ENCODE peak calls at places on chromosomes 11 and 22, in eight cellular contexts. One of them, this sample, is unnamed. For H3K9me3 and H3K36me3, the result is how much of the 10 kb centered on the place peaks cover.

GRCh38 chr22:38317995-38318715 is 922 bp upstream of the CSNK1E start:
- DNase-seq in CD8-positive, alpha-beta memory T cell: no peak
- DNase-seq in right atrium auricular region: peak
- DNase-seq in sigmoid colon: peak
- DNase-seq in thoracic aorta: peak
- DNase-seq in OCI-LY7: no peak
- DNase-seq in WERI-Rb-1: peak
- DNase-seq in pancreas: no peak
- DNase-seq in this sample: peak

GRCh38 chr11:92920295-92920694 is 49.2 kb upstream of the MTNR1B start:
- DNase-seq in CD8-positive, alpha-beta memory T cell: no peak
- DNase-seq in pancreas: no peak
- DNase-seq in right atrium auricular region: no peak
- DNase-seq in thoracic aorta: no peak
- DNase-seq in WERI-Rb-1: no peak
- DNase-seq in OCI-LY7: no peak
- DNase-seq in sigmoid colon: no peak
- DNase-seq in this sample: no peak

GRCh38 chr11:30143098-30143705 is 87.6 kb upstream of the FSHB start:
- DNase-seq in pancreas: no peak
- DNase-seq in WERI-Rb-1: peak
- DNase-seq in thoracic aorta: no peak
- DNase-seq in sigmoid colon: no peak
- DNase-seq in CD8-positive, alpha-beta memory T cell: no peak
- DNase-seq in OCI-LY7: peak
- DNase-seq in right atrium auricular region: no peak
- DNase-seq in this sample: no peak

GRCh38 chr11:33387996-33388395 is 130.8 kb downstream of the HIPK3 start:
- DNase-seq in thoracic aorta: no peak
- DNase-seq in OCI-LY7: peak
- DNase-seq in CD8-positive, alpha-beta memory T cell: no peak
- DNase-seq in sigmoid colon: no peak
- DNase-seq in WERI-Rb-1: no peak
- DNase-seq in right atrium auricular region: no peak
- DNase-seq in pancreas: no peak
- DNase-seq in this sample: no peak

GRCh38 chr11:121479355-121479754 is 26.6 kb upstream of the SORL1-AS1 start:
- DNase-seq in pancreas: no peak
- DNase-seq in sigmoid colon: no peak
- DNase-seq in right atrium auricular region: no peak
- DNase-seq in OCI-LY7: no peak
- DNase-seq in thoracic aorta: no peak
- DNase-seq in CD8-positive, alpha-beta memory T cell: no peak
- DNase-seq in WERI-Rb-1: no peak
- DNase-seq in this sample: no peak

GRCh38 chr11:81331611-81332205 is 1402.0 kb downstream of the FAM181B start:
- DNase-seq in sigmoid colon: no peak
- DNase-seq in pancreas: no peak
- DNase-seq in CD8-positive, alpha-beta memory T cell: no peak
- DNase-seq in WERI-Rb-1: no peak
- DNase-seq in OCI-LY7: no peak
- DNase-seq in thoracic aorta: no peak
- DNase-seq in right atrium auricular region: no peak
- DNase-seq in this sample: no peak

GRCh38 chr11:94791216-94791889 is 23.2 kb downstream of the AMOTL1 start:
- DNase-seq in WERI-Rb-1: no peak
- DNase-seq in thoracic aorta: no peak
- DNase-seq in CD8-positive, alpha-beta memory T cell: no peak
- DNase-seq in OCI-LY7: no peak
- DNase-seq in sigmoid colon: no peak
- DNase-seq in pancreas: no peak
- DNase-seq in right atrium auricular region: no peak
- DNase-seq in this sample: no peak

GRCh38 chr11:131111775-131112174 is 195.5 kb upstream of the SNX19 start:
- DNase-seq in thoracic aorta: no peak
- DNase-seq in right atrium auricular region: no peak
- DNase-seq in OCI-LY7: no peak
- DNase-seq in sigmoid colon: no peak
- DNase-seq in CD8-positive, alpha-beta memory T cell: no peak
- DNase-seq in WERI-Rb-1: no peak
- DNase-seq in pancreas: no peak
- DNase-seq in this sample: no peak

GRCh38 chr11:111376453-111376871 is 2.6 kb downstream of the POU2AF1 start:
- DNase-seq in OCI-LY7: no peak
- DNase-seq in sigmoid colon: no peak
- DNase-seq in thoracic aorta: no peak
- DNase-seq in right atrium auricular region: no peak
- DNase-seq in pancreas: no peak
- DNase-seq in WERI-Rb-1: no peak
- DNase-seq in CD8-positive, alpha-beta memory T cell: no peak
- DNase-seq in this sample: no peak

GRCh38 chr11:95081412-95081811 is 8.2 kb upstream of the ENDOD1 start:
- DNase-seq in right atrium auricular region: peak
- DNase-seq in CD8-positive, alpha-beta memory T cell: no peak
- DNase-seq in pancreas: no peak
- DNase-seq in OCI-LY7: no peak
- DNase-seq in sigmoid colon: peak
- DNase-seq in WERI-Rb-1: no peak
- DNase-seq in thoracic aorta: no peak
- DNase-seq in this sample: peak

GRCh38 chr11:3799143-3799542 is 1.8 kb upstream of the NUP98 start:
- DNase-seq in WERI-Rb-1: no peak
- DNase-seq in sigmoid colon: peak
- DNase-seq in OCI-LY7: no peak
- DNase-seq in pancreas: no peak
- DNase-seq in CD8-positive, alpha-beta memory T cell: no peak
- DNase-seq in thoracic aorta: no peak
- DNase-seq in right atrium auricular region: no peak
- DNase-seq in this sample: no peak

GRCh38 chr11:3795131-3796092 is 1.9 kb downstream of the NUP98 start:
- DNase-seq in right atrium auricular region: no peak
- DNase-seq in WERI-Rb-1: no peak
- DNase-seq in OCI-LY7: no peak
- DNase-seq in thoracic aorta: no peak
- DNase-seq in sigmoid colon: no peak
- DNase-seq in pancreas: no peak
- DNase-seq in CD8-positive, alpha-beta memory T cell: no peak
- DNase-seq in this sample: no peak

GRCh38 chr11:3796346-3796745 is 1.0 kb downstream of the NUP98 start:
- DNase-seq in CD8-positive, alpha-beta memory T cell: no peak
- DNase-seq in right atrium auricular region: no peak
- DNase-seq in OCI-LY7: peak
- DNase-seq in sigmoid colon: no peak
- DNase-seq in pancreas: no peak
- DNase-seq in WERI-Rb-1: no peak
- DNase-seq in thoracic aorta: no peak
- DNase-seq in this sample: no peak

GRCh38 chr11:3796796-3797328 is 492 bp downstream of the NUP98 start:
- DNase-seq in pancreas: no peak
- DNase-seq in thoracic aorta: no peak
- DNase-seq in WERI-Rb-1: no peak
- DNase-seq in CD8-positive, alpha-beta memory T cell: no peak
- DNase-seq in right atrium auricular region: no peak
- DNase-seq in OCI-LY7: no peak
- DNase-seq in sigmoid colon: no peak
- DNase-seq in this sample: no peak

GRCh38 chr11:3797329-3798090 is at the start of gene NUP98:
- DNase-seq in OCI-LY7: peak
- DNase-seq in right atrium auricular region: peak
- DNase-seq in CD8-positive, alpha-beta memory T cell: peak
- DNase-seq in pancreas: peak
- DNase-seq in thoracic aorta: peak
- DNase-seq in WERI-Rb-1: peak
- DNase-seq in sigmoid colon: peak
- DNase-seq in this sample: peak
- H3K9me3 ChIP-seq in OCI-LY7: under half
- H3K9me3 ChIP-seq in right atrium auricular region: under half
- H3K9me3 ChIP-seq in CD8-positive, alpha-beta memory T cell: under half
- H3K9me3 ChIP-seq in pancreas: under half
- H3K9me3 ChIP-seq in thoracic aorta: under half
- H3K9me3 ChIP-seq in WERI-Rb-1: under half
- H3K9me3 ChIP-seq in sigmoid colon: under half
- H3K9me3 ChIP-seq in this sample: under half

DNA sequence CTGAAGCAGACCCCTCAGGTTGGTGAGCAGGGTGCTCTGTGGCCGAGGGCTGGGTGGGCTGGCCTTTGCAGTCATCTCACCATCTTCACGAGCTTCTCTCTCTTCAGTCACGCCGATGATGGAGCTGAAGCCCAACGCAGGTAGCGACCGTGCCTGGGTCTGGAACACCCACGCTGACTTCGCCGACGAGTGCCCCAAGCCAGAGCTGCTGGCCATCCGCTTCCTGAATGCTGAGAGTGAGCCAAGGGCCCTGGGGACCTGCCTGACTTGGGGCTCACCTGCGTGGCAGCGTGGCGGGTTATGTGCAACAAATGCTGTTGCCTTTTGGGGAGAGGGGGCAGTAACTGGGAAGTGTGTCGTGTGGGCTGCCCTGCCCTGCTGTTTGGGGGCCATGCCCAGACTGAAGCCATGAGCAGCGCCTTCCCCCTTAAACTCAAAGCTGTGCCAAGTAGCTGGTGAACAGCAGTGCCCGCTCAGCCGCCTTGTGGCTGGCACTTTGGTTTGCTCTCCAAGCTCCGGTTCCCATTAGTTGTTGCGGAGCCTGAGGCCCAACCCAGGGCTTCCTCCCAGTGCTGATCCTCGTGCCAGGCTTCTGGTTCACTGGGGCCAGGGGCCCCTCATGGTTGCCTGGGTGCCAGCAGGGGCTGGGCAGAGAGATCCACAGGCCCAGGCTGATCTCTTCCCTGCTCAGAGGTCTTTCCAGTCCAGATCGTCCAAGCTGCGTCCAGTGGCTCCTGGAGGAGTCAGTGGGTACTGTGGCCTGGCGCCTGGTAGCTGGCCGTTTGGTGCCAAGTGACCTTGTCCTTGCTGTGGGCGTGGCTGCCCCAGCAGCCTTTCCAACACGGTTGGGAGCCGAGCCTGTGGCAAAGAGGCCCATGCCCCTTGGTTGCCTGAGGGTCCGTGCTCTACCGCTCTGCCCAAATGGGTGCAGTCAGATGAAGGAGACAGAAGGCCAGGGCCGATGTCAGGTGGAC is 6.1 kb upstream of the ZDHHC8 start:
- DNase-seq in thoracic aorta: no peak
- DNase-seq in right atrium auricular region: no peak
- DNase-seq in WERI-Rb-1: no peak
- DNase-seq in sigmoid colon: no peak
- DNase-seq in OCI-LY7: no peak
- DNase-seq in pancreas: no peak
- DNase-seq in CD8-positive, alpha-beta memory T cell: no peak
- DNase-seq in this sample: no peak
- H3K36me3 ChIP-seq in thoracic aorta: under half
- H3K36me3 ChIP-seq in right atrium auricular region: under half
- H3K36me3 ChIP-seq in WERI-Rb-1: half or more
- H3K36me3 ChIP-seq in sigmoid colon: under half
- H3K36me3 ChIP-seq in OCI-LY7: half or more
- H3K36me3 ChIP-seq in pancreas: under half
- H3K36me3 ChIP-seq in CD8-positive, alpha-beta memory T cell: under half
- H3K36me3 ChIP-seq in this sample: under half

GRCh38 chr22:49168219-49168813 is 659.4 kb downstream of the BRD1 start:
- DNase-seq in thoracic aorta: no peak
- DNase-seq in OCI-LY7: no peak
- DNase-seq in right atrium auricular region: no peak
- DNase-seq in sigmoid colon: no peak
- DNase-seq in WERI-Rb-1: no peak
- DNase-seq in pancreas: no peak
- DNase-seq in CD8-positive, alpha-beta memory T cell: no peak
- DNase-seq in this sample: no peak
- H3K9me3 ChIP-seq in thoracic aorta: under half
- H3K9me3 ChIP-seq in OCI-LY7: under half
- H3K9me3 ChIP-seq in right atrium auricular region: under half
- H3K9me3 ChIP-seq in sigmoid colon: under half
- H3K9me3 ChIP-seq in WERI-Rb-1: under half
- H3K9me3 ChIP-seq in pancreas: under half
- H3K9me3 ChIP-seq in CD8-positive, alpha-beta memory T cell: under half
- H3K9me3 ChIP-seq in this sample: under half

DNA sequence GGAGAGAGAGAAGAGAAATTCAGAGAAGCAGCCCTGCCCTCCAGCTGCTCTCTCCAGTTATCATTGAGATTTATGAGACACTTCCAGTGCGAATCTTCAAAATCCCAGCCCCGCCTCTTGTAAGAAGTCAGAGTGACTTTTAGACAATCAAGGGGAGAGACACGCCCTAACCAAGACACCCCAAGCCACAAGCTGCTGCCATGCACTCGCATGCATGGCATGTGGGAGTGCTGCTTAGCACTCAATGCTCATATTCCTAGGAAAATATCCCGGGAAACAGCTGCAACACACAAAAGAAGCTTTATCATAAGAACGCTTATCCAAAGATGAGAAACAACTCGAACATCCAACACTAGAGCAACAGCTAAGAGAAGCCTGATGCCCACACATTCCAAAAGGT is 110.7 kb upstream of the BID start:
- DNase-seq in OCI-LY7: no peak
- DNase-seq in right atrium auricular region: no peak
- DNase-seq in sigmoid colon: no peak
- DNase-seq in thoracic aorta: no peak
- DNase-seq in CD8-positive, alpha-beta memory T cell: no peak
- DNase-seq in pancreas: no peak
- DNase-seq in WERI-Rb-1: no peak
- DNase-seq in this sample: no peak
- H3K36me3 ChIP-seq in OCI-LY7: half or more
- H3K36me3 ChIP-seq in right atrium auricular region: half or more
- H3K36me3 ChIP-seq in sigmoid colon: under half
- H3K36me3 ChIP-seq in thoracic aorta: under half
- H3K36me3 ChIP-seq in CD8-positive, alpha-beta memory T cell: under half
- H3K36me3 ChIP-seq in pancreas: under half
- H3K36me3 ChIP-seq in WERI-Rb-1: half or more
- H3K36me3 ChIP-seq in this sample: half or more

GRCh38 chr11:55838452-55838851 is at the start of gene OR5D16:
- DNase-seq in CD8-positive, alpha-beta memory T cell: no peak
- DNase-seq in OCI-LY7: no peak
- DNase-seq in right atrium auricular region: no peak
- DNase-seq in thoracic aorta: no peak
- DNase-seq in sigmoid colon: no peak
- DNase-seq in WERI-Rb-1: no peak
- DNase-seq in pancreas: no peak
- DNase-seq in this sample: no peak
- H3K9me3 ChIP-seq in CD8-positive, alpha-beta memory T cell: under half
- H3K9me3 ChIP-seq in OCI-LY7: under half
- H3K9me3 ChIP-seq in right atrium auricular region: under half
- H3K9me3 ChIP-seq in thoracic aorta: under half
- H3K9me3 ChIP-seq in sigmoid colon: under half
- H3K9me3 ChIP-seq in WERI-Rb-1: under half
- H3K9me3 ChIP-seq in pancreas: under half
- H3K9me3 ChIP-seq in this sample: under half

This sample was measured in kidney.